ENCODE peak calls at places on chromosomes 6 and 20, in seven cellular contexts. One of them, this sample, is unnamed.
A peak's percentile ranks its signal among the peaks of the same experiment; 100 is the strongest.

GRCh38 chr6:106339334-106340029 is 13.9 kb upstream of the ATG5 start:
- DNase-seq in neural progenitor cell: peak; percentile 82
- DNase-seq in Karpas-422: peak; percentile 89
- DNase-seq in adrenal gland: peak; percentile 50
- DNase-seq in mesenchymal stem cell: peak; percentile 74
- DNase-seq in GM23248: peak; percentile 91
- DNase-seq in HCT116: peak; percentile 57
- DNase-seq in this sample: peak; percentile 49

GRCh38 chr6:159953091-159953581 is 15.7 kb upstream of the IGF2R start:
- DNase-seq in Karpas-422: no peak
- DNase-seq in HCT116: no peak
- DNase-seq in mesenchymal stem cell: peak; percentile 90
- DNase-seq in GM23248: peak; percentile 67
- DNase-seq in neural progenitor cell: no peak
- DNase-seq in adrenal gland: peak; percentile 63
- DNase-seq in this sample: no peak

GRCh38 chr6:119036076-119036475 is 42.4 kb downstream of the FAM184A start:
- DNase-seq in Karpas-422: no peak
- DNase-seq in GM23248: no peak
- DNase-seq in adrenal gland: no peak
- DNase-seq in neural progenitor cell: no peak
- DNase-seq in mesenchymal stem cell: no peak
- DNase-seq in HCT116: no peak
- DNase-seq in this sample: no peak

GRCh38 chr6:3913077-3913957 is 64.1 kb downstream of the FAM50B start:
- DNase-seq in Karpas-422: no peak
- DNase-seq in HCT116: peak; percentile 69
- DNase-seq in adrenal gland: peak; percentile 65
- DNase-seq in neural progenitor cell: no peak
- DNase-seq in mesenchymal stem cell: peak; percentile 80
- DNase-seq in GM23248: peak; percentile 97
- DNase-seq in this sample: no peak

GRCh38 chr20:57097245-57097935 is 169.1 kb downstream of the BMP7 start:
- DNase-seq in neural progenitor cell: peak; percentile 69
- DNase-seq in adrenal gland: no peak
- DNase-seq in mesenchymal stem cell: no peak
- DNase-seq in Karpas-422: no peak
- DNase-seq in GM23248: no peak
- DNase-seq in HCT116: no peak
- DNase-seq in this sample: no peak

GRCh38 chr20:49452011-49452482 is 30.4 kb downstream of the KCNB1 start:
- DNase-seq in mesenchymal stem cell: no peak
- DNase-seq in Karpas-422: no peak
- DNase-seq in neural progenitor cell: no peak
- DNase-seq in GM23248: peak; percentile 35
- DNase-seq in adrenal gland: no peak
- DNase-seq in HCT116: no peak
- DNase-seq in this sample: no peak

GRCh38 chr6:155936551-155936950 is 480.9 kb upstream of the NOX3 start:
- DNase-seq in GM23248: no peak
- DNase-seq in HCT116: no peak
- DNase-seq in neural progenitor cell: no peak
- DNase-seq in adrenal gland: peak; percentile 16
- DNase-seq in mesenchymal stem cell: no peak
- DNase-seq in Karpas-422: no peak
- DNase-seq in this sample: no peak

GRCh38 chr6:41780623-41781301 is at the start of gene PRICKLE4:
- DNase-seq in HCT116: no peak
- DNase-seq in Karpas-422: no peak
- DNase-seq in GM23248: peak; percentile 47
- DNase-seq in adrenal gland: peak; percentile 76
- DNase-seq in neural progenitor cell: peak; percentile 69
- DNase-seq in mesenchymal stem cell: peak; percentile 30
- DNase-seq in this sample: no peak

GRCh38 chr20:4435210-4435609 is 286.5 kb upstream of the PRND start:
- DNase-seq in adrenal gland: no peak
- DNase-seq in mesenchymal stem cell: no peak
- DNase-seq in HCT116: no peak
- DNase-seq in GM23248: peak; percentile 76
- DNase-seq in neural progenitor cell: no peak
- DNase-seq in Karpas-422: no peak
- DNase-seq in this sample: no peak

GRCh38 chr20:35306931-35307517 is 14.8 kb upstream of the FAM83C start:
- DNase-seq in mesenchymal stem cell: peak; percentile 84
- DNase-seq in adrenal gland: peak; percentile 47
- DNase-seq in HCT116: peak; percentile 60
- DNase-seq in neural progenitor cell: peak; percentile 83
- DNase-seq in Karpas-422: peak; percentile 60
- DNase-seq in GM23248: peak; percentile 76
- DNase-seq in this sample: peak; percentile 50

GRCh38 chr6:121216928-121217327 is 117.4 kb downstream of the TBC1D32 start:
- DNase-seq in neural progenitor cell: no peak
- DNase-seq in GM23248: peak; percentile 19
- DNase-seq in HCT116: no peak
- DNase-seq in Karpas-422: no peak
- DNase-seq in adrenal gland: no peak
- DNase-seq in mesenchymal stem cell: peak; percentile 42
- DNase-seq in this sample: no peak

GRCh38 chr6:17280552-17281090 is 540 bp upstream of the RBM24 start:
- DNase-seq in HCT116: no peak
- DNase-seq in Karpas-422: no peak
- DNase-seq in adrenal gland: peak; percentile 12
- DNase-seq in neural progenitor cell: peak; percentile 84
- DNase-seq in GM23248: peak; percentile 61
- DNase-seq in mesenchymal stem cell: peak; percentile 63
- DNase-seq in this sample: no peak

GRCh38 chr6:27503436-27504030 is 30.6 kb upstream of the ZNF184 start:
- DNase-seq in GM23248: peak; percentile 68
- DNase-seq in neural progenitor cell: peak; percentile 73
- DNase-seq in Karpas-422: peak; percentile 92
- DNase-seq in adrenal gland: peak; percentile 37
- DNase-seq in HCT116: peak; percentile 72
- DNase-seq in mesenchymal stem cell: peak; percentile 83
- DNase-seq in this sample: peak; percentile 39

GRCh38 chr20:9989066-9989724 is 45.6 kb upstream of the ANKEF1 start:
- DNase-seq in Karpas-422: no peak
- DNase-seq in mesenchymal stem cell: peak; percentile 50
- DNase-seq in GM23248: peak; percentile 75
- DNase-seq in adrenal gland: no peak
- DNase-seq in neural progenitor cell: no peak
- DNase-seq in HCT116: no peak
- DNase-seq in this sample: no peak

GRCh38 chr20:51747182-51747911 is 20.8 kb downstream of the ATP9A start:
- DNase-seq in GM23248: no peak
- DNase-seq in neural progenitor cell: no peak
- DNase-seq in mesenchymal stem cell: no peak
- DNase-seq in Karpas-422: no peak
- DNase-seq in HCT116: no peak
- DNase-seq in adrenal gland: no peak
- DNase-seq in this sample: no peak

GRCh38 chr6:42694586-42694985 is 27.8 kb downstream of the PRPH2 start:
- DNase-seq in GM23248: peak; percentile 84
- DNase-seq in neural progenitor cell: no peak
- DNase-seq in HCT116: no peak
- DNase-seq in Karpas-422: no peak
- DNase-seq in adrenal gland: no peak
- DNase-seq in mesenchymal stem cell: no peak
- DNase-seq in this sample: no peak

GRCh38 chr20:24765316-24766142 is 183.5 kb upstream of the CST7 start:
- DNase-seq in Karpas-422: no peak
- DNase-seq in GM23248: no peak
- DNase-seq in adrenal gland: no peak
- DNase-seq in mesenchymal stem cell: no peak
- DNase-seq in HCT116: no peak
- DNase-seq in neural progenitor cell: no peak
- DNase-seq in this sample: no peak

GRCh38 chr20:38751360-38751976 is 3.2 kb downstream of the ACTR5 start:
- DNase-seq in Karpas-422: peak; percentile 73
- DNase-seq in neural progenitor cell: peak; percentile 39
- DNase-seq in HCT116: peak; percentile 27
- DNase-seq in adrenal gland: no peak
- DNase-seq in mesenchymal stem cell: peak; percentile 46
- DNase-seq in GM23248: peak; percentile 64
- DNase-seq in this sample: no peak

DNA sequence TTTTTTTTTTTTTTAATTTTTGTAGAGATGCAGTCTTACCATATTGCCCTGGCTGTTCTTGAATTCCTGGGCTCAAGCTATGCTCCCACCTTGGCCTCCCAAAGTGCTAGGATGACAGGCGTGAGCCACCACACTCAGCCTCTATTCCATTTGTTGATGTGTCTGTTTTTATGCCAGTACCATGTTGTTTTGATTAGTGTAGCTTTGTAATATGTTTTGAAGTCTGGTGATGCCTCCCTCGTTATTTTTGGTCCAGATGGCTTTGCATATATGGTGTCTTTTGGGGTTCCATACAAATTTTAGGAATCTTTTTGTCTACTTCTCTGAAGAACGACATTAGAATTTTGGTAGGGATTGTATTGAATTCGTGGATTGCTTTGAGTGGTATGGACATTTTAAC is 193.2 kb downstream of the ADGB start:
- DNase-seq in mesenchymal stem cell: no peak
- DNase-seq in Karpas-422: no peak
- DNase-seq in adrenal gland: no peak
- DNase-seq in HCT116: no peak
- DNase-seq in neural progenitor cell: no peak
- DNase-seq in GM23248: no peak
- DNase-seq in this sample: no peak
- H3K9me3 ChIP-seq in mesenchymal stem cell: peaks cover 19% of the 10 kb centered on the region
- H3K9me3 ChIP-seq in Karpas-422: no peaks in the 10 kb centered on the region
- H3K9me3 ChIP-seq in adrenal gland: no peaks in the 10 kb centered on the region
- H3K9me3 ChIP-seq in HCT116: peaks cover 3% of the 10 kb centered on the region
- H3K9me3 ChIP-seq in neural progenitor cell: no peaks in the 10 kb centered on the region
- H3K9me3 ChIP-seq in GM23248: no peaks in the 10 kb centered on the region
- H3K9me3 ChIP-seq in this sample: peaks cover 5% of the 10 kb centered on the region

DNA sequence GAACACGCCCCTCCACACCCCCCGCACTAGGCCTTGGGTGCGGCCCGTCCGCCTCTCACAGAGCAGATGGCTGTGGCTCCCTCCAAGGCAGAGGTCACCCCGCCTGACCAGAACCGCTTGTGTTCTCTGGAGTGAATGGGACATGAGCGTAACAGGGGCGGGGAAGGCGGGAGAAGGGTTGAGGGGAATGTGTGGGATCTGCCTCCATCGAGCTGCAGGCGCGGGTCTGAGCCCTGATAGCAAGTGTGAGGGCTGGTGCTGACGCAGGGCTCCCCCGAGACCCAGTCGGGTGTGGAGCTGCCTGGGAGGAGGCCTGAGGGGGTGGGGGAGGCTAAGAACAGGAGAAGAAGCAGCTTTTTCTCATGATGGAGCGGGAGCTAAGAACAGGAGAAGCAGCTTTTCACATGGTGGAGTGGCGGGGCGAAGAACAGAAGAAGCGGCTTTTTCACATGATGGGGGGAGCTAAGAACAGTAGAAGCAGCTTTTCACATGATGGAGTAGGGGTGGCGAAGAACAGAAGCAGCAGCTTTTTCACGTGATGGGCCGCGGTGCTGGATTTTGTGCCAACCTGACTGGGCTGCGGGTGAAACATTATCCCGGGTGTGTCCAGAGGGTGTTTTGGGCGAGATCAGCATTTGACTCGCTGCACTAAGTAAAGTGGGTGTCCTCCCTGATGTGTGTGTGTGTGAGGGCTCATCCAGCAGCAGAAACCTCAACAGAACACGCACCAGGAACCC is 169.2 kb downstream of the TTLL2 start:
- DNase-seq in mesenchymal stem cell: no peak
- DNase-seq in Karpas-422: no peak
- DNase-seq in adrenal gland: no peak
- DNase-seq in neural progenitor cell: no peak
- DNase-seq in GM23248: no peak
- DNase-seq in HCT116: no peak
- DNase-seq in this sample: no peak
- H3K9me3 ChIP-seq in mesenchymal stem cell: no peaks in the 10 kb centered on the region
- H3K9me3 ChIP-seq in Karpas-422: no peaks in the 10 kb centered on the region
- H3K9me3 ChIP-seq in adrenal gland: no peaks in the 10 kb centered on the region
- H3K9me3 ChIP-seq in neural progenitor cell: no peaks in the 10 kb centered on the region
- H3K9me3 ChIP-seq in GM23248: no peaks in the 10 kb centered on the region
- H3K9me3 ChIP-seq in HCT116: no peaks in the 10 kb centered on the region
- H3K9me3 ChIP-seq in this sample: no peaks in the 10 kb centered on the region

GRCh38 chr6:142027074-142027473 is 105.7 kb upstream of the GJE1 start:
- DNase-seq in GM23248: no peak
- DNase-seq in mesenchymal stem cell: no peak
- DNase-seq in Karpas-422: no peak
- DNase-seq in adrenal gland: no peak
- DNase-seq in HCT116: no peak
- DNase-seq in neural progenitor cell: no peak
- DNase-seq in this sample: no peak
- H3K9me3 ChIP-seq in GM23248: no peaks in the 10 kb centered on the region
- H3K9me3 ChIP-seq in mesenchymal stem cell: peaks cover 4% of the 10 kb centered on the region
- H3K9me3 ChIP-seq in Karpas-422: peaks cover 3% of the 10 kb centered on the region
- H3K9me3 ChIP-seq in adrenal gland: no peaks in the 10 kb centered on the region
- H3K9me3 ChIP-seq in HCT116: no peaks in the 10 kb centered on the region
- H3K9me3 ChIP-seq in neural progenitor cell: no peaks in the 10 kb centered on the region
- H3K9me3 ChIP-seq in this sample: no peaks in the 10 kb centered on the region

DNA sequence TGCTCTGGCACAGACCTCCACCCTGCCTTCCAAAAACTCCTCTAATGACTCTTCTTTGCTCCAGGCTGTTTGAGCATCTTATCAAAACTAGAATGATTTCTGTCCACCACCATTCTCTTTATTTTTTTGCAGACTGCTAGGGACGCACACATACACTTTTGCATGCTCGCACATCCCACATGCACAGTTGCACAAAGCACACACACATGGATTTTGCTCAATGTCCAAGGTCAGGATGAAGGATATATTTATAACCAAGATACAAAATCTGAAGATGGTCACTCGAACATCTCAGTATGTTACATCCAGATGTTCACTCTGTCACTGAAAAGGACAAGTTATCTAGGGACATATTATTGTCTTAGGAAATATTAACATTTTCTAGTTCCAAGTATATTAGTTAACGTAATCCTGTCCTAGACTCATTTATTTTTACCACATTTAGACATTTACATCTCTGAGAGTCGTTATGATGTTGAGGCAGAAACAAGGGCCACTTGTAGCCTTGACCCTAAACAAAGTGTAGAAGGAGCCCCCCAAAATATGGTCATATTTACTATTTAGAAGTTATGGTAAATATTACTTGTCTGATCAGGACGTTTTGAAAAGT is 3.4 kb upstream of the SIM1 start:
- DNase-seq in adrenal gland: no peak
- DNase-seq in neural progenitor cell: no peak
- DNase-seq in HCT116: no peak
- DNase-seq in GM23248: no peak
- DNase-seq in mesenchymal stem cell: no peak
- DNase-seq in Karpas-422: no peak
- DNase-seq in this sample: no peak
- H3K9me3 ChIP-seq in adrenal gland: no peaks in the 10 kb centered on the region
- H3K9me3 ChIP-seq in neural progenitor cell: no peaks in the 10 kb centered on the region
- H3K9me3 ChIP-seq in HCT116: no peaks in the 10 kb centered on the region
- H3K9me3 ChIP-seq in GM23248: no peaks in the 10 kb centered on the region
- H3K9me3 ChIP-seq in mesenchymal stem cell: no peaks in the 10 kb centered on the region
- H3K9me3 ChIP-seq in Karpas-422: no peaks in the 10 kb centered on the region
- H3K9me3 ChIP-seq in this sample: no peaks in the 10 kb centered on the region

GRCh38 chr20:16479666-16480065 is 93.6 kb downstream of the KIF16B start:
- DNase-seq in neural progenitor cell: no peak
- DNase-seq in mesenchymal stem cell: peak; percentile 50
- DNase-seq in GM23248: no peak
- DNase-seq in Karpas-422: no peak
- DNase-seq in HCT116: no peak
- DNase-seq in adrenal gland: no peak
- DNase-seq in this sample: no peak
- H3K9me3 ChIP-seq in neural progenitor cell: no peaks in the 10 kb centered on the region
- H3K9me3 ChIP-seq in mesenchymal stem cell: no peaks in the 10 kb centered on the region
- H3K9me3 ChIP-seq in GM23248: no peaks in the 10 kb centered on the region
- H3K9me3 ChIP-seq in Karpas-422: no peaks in the 10 kb centered on the region
- H3K9me3 ChIP-seq in HCT116: no peaks in the 10 kb centered on the region
- H3K9me3 ChIP-seq in adrenal gland: no peaks in the 10 kb centered on the region
- H3K9me3 ChIP-seq in this sample: no peaks in the 10 kb centered on the region

This sample was measured in NT2/D1.